ENCODE peak calls at places on chromosomes 16 and 17, in ten cellular contexts. F is A549, K is testis, N is astrocyte of the spinal cord, Q is stomach, A is GM12865, I is tibial nerve, X is brain microvascular endothelial cell, E is ascending aorta, W is esophagus muscularis mucosa. P is an unnamed sample.

GRCh38 chr17:16282522-16282921 is 65.5 kb downstream of the PIGL start:
- DNase-seq in A (no peak), W (no peak), F (no peak), I (no peak), Q (no peak), E (no peak), X (peak; percentile 40), N (peak; percentile 88), K (no peak), P (peak; percentile 89)

GRCh38 chr17:74569001-74569391 is 1.7 kb upstream of the CD300H start:
- DNase-seq in A (no peak), W (no peak), I (no peak), K (no peak), F (no peak), N (no peak), E (no peak), Q (no peak), X (no peak), P (no peak)

GRCh38 chr17:77316651-77317050 is 175.9 kb downstream of the SEC14L1 start:
- DNase-seq in E (no peak), N (no peak), K (no peak), Q (no peak), I (no peak), A (no peak), X (no peak), W (no peak), F (no peak), P (no peak)

GRCh38 chr17:8753976-8754440 is 4.3 kb downstream of the SPDYE4 start:
- DNase-seq in E (no peak), W (no peak), N (peak; percentile 7), F (peak; percentile 65), A (peak; percentile 50), I (no peak), Q (no peak), X (peak; percentile 22), K (no peak), P (peak; percentile 53)

GRCh38 chr17:37745801-37746426 is 1.1 kb upstream of the HNF1B start:
- DNase-seq in F (no peak), K (no peak), W (no peak), I (no peak), Q (no peak), N (no peak), E (no peak), X (no peak), A (no peak), P (no peak)

GRCh38 chr17:76940293-76940692 is 72.1 kb downstream of the MGAT5B start:
- DNase-seq in Q (no peak), X (no peak), K (no peak), I (no peak), N (no peak), A (no peak), F (no peak), E (no peak), W (no peak), P (no peak)

GRCh38 chr16:80323187-80323807 is 217.5 kb upstream of the DYNLRB2 start:
- DNase-seq in X (no peak), I (no peak), F (no peak), E (no peak), Q (no peak), A (no peak), N (no peak), W (no peak), K (no peak), P (no peak)

GRCh38 chr16:50280932-50281331 is 14.6 kb downstream of the ADCY7 start:
- DNase-seq in W (no peak), A (no peak), K (no peak), N (no peak), X (no peak), I (no peak), Q (no peak), E (no peak), F (no peak), P (no peak)

GRCh38 chr17:30961213-30962188 is 9.3 kb upstream of the RNF135 start:
- DNase-seq in N (no peak), A (peak; percentile 85), X (peak; percentile 11), Q (peak; percentile 24), E (no peak), F (no peak), W (no peak), K (no peak), I (no peak), P (peak; percentile 56)

GRCh38 chr16:21663889-21664647 is at the start of gene OTOA:
- DNase-seq in A (no peak), I (no peak), W (no peak), X (no peak), F (no peak), K (no peak), E (no peak), Q (no peak), N (no peak), P (no peak)

GRCh38 chr16:82603784-82604411 is 22.9 kb upstream of the CDH13 start:
- DNase-seq in X (peak; percentile 59), Q (peak; percentile 35), E (no peak), A (peak; percentile 21), I (no peak), N (peak; percentile 61), K (peak; percentile 58), W (no peak), F (no peak), P (peak; percentile 72)

GRCh38 chr17:47935961-47936360 is 5.4 kb upstream of the PNPO start:
- DNase-seq in X (peak; percentile 43), E (no peak), W (no peak), K (no peak), F (peak; percentile 75), N (peak; percentile 32), A (no peak), Q (no peak), I (no peak), P (peak; percentile 51)

GRCh38 chr17:7384489-7385081 is 3.7 kb downstream of the TNK1 start:
- DNase-seq in W (peak; percentile 64), I (no peak), A (no peak), X (no peak), K (no peak), E (no peak), Q (no peak), N (no peak), F (no peak), P (no peak)

GRCh38 chr16:85019659-85020245 is 7.8 kb upstream of the KIAA0513 start:
- DNase-seq in F (no peak), E (no peak), K (peak; percentile 59), I (no peak), W (no peak), N (no peak), Q (peak; percentile 90), X (no peak), A (peak; percentile 14), P (no peak)

GRCh38 chr17:7951143-7951792 is 19.3 kb downstream of the CNTROB start:
- DNase-seq in F (no peak), I (no peak), A (peak; percentile 79), Q (no peak), E (no peak), K (no peak), N (no peak), W (no peak), X (no peak), P (no peak)

GRCh38 chr17:77606865-77607210 is 351.7 kb upstream of the TNRC6C start:
- DNase-seq in Q (no peak), W (no peak), K (no peak), F (no peak), I (no peak), A (no peak), X (no peak), E (no peak), N (no peak), P (no peak)

GRCh38 chr16:69298261-69298660 is 12.9 kb upstream of the VPS4A start:
- DNase-seq in I (no peak), X (no peak), W (no peak), E (no peak), N (no peak), Q (no peak), F (no peak), A (no peak), K (no peak), P (no peak)

GRCh38 chr17:67245694-67246397 is 850 bp upstream of the HELZ start:
- DNase-seq in X (no peak), E (no peak), W (no peak), F (no peak), N (no peak), K (peak; percentile 26), A (peak; percentile 26), I (no peak), Q (peak; percentile 46), P (no peak)

GRCh38 chr17:68292689-68293040 is 1.4 kb downstream of the ARSG start:
- DNase-seq in F (no peak), E (no peak), W (no peak), N (no peak), Q (no peak), I (no peak), X (no peak), A (no peak), K (no peak), P (no peak)
- H3K4me3 ChIP-seq in F (peak overlapping the region; percentile 88), E (peak overlapping the region; percentile 82), W (peak overlapping the region; percentile 65), N (no peak overlapping the region), Q (peak overlapping the region; percentile 61), I (peak overlapping the region; percentile 58), X (no peak overlapping the region), A (peak overlapping the region; percentile 84), K (peak overlapping the region; percentile 66), P (no peak overlapping the region)

GRCh38 chr17:49508891-49509587 is 13.9 kb downstream of the NGFR start:
- DNase-seq in Q (no peak), N (no peak), K (no peak), W (no peak), F (no peak), I (no peak), X (no peak), E (no peak), A (no peak), P (no peak)
- H3K4me3 ChIP-seq in Q (no peak overlapping the region), N (no peak overlapping the region), K (no peak overlapping the region), W (no peak overlapping the region), F (no peak overlapping the region), I (no peak overlapping the region), X (no peak overlapping the region), E (no peak overlapping the region), A (no peak overlapping the region), P (no peak overlapping the region)

GRCh38 chr16:11621920-11622651 is 35.4 kb upstream of the LITAF start:
- DNase-seq in K (no peak), W (no peak), E (no peak), N (no peak), A (peak; percentile 57), F (no peak), I (no peak), Q (no peak), X (no peak), P (no peak)
- H3K4me3 ChIP-seq in K (no peak overlapping the region), W (peak overlapping the region; percentile 30), E (peak overlapping the region; percentile 6), N (no peak overlapping the region), A (peak overlapping the region; percentile 4), F (no peak overlapping the region), I (peak overlapping the region; percentile 27), Q (peak overlapping the region; percentile 23), X (peak overlapping the region; percentile 1), P (no peak overlapping the region)

DNA sequence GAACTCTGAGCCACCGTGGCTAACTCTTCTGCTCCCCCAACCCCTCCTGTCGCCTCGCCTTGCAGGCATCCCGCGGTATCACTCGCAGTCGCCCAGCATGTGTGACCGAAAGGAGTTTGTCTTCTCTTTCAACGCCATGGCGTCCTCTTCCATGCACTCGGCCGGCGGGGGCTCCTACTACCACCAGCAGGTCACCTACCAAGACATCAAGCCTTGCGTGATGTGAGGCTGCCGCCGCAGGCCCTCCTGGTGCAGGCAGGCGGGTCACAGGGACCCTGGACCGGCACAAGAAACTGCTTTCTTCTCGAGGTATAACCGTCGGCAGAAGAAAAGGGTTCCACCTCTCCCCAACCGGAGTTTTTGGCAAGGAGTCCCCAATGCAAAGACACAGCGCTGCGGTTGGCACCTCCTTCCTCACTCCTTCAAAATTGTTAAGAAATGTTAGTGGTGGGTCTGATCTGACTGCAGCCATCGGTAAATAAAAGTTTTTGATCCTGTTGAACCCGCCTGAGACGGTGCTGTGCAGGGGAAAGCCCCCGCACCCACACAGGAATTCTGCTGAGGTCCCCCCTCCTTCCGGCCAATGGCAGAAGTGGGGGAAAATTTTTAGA is 2.6 kb downstream of the FOXF1 start:
- DNase-seq in E (no peak), N (no peak), F (no peak), X (no peak), I (no peak), Q (no peak), A (no peak), W (no peak), K (no peak), P (no peak)
- H3K4me3 ChIP-seq in E (no peak overlapping the region), N (peak overlapping the region; percentile 60), F (no peak overlapping the region), X (peak overlapping the region; percentile 3), I (peak overlapping the region; percentile 57), Q (peak overlapping the region; percentile 53), A (no peak overlapping the region), W (peak overlapping the region; percentile 91), K (no peak overlapping the region), P (peak overlapping the region; percentile 6)